ENCODE peak calls at places on chromosomes 11 and 22, in five cellular contexts. Z, L, R, X and U are unnamed samples.

GRCh38 chr11:121699801-121700200 is 247.0 kb upstream of the SORL1-AS1 start:
- DNase-seq in R (no peak), L (no peak), X (no peak), Z (no peak), U (no peak)

GRCh38 chr11:33899383-33900037 is 7.6 kb upstream of the LMO2 start:
- DNase-seq in R (peak), L (no peak), Z (no peak), X (no peak), U (peak)

GRCh38 chr11:124867700-124868099 is 2.5 kb downstream of the ROBO3 start:
- DNase-seq in Z (peak), L (no peak), R (no peak), X (no peak), U (peak)

GRCh38 chr11:94593030-94593429 is 25.9 kb downstream of the PIWIL4 start:
- DNase-seq in X (no peak), L (no peak), R (no peak), Z (no peak), U (no peak)

GRCh38 chr11:124884340-124884739 is 13.3 kb downstream of the ROBO4 start:
- DNase-seq in R (no peak), Z (no peak), L (no peak), X (no peak), U (no peak)

GRCh38 chr22:30079952-30080533 is at the start of gene HORMAD2:
- DNase-seq in L (no peak), X (no peak), Z (no peak), R (peak), U (peak)

GRCh38 chr11:24386551-24387404 is 110.1 kb upstream of the LUZP2 start:
- DNase-seq in X (no peak), Z (peak), R (peak), L (peak), U (peak)

GRCh38 chr11:78318321-78318720 is 99.3 kb downstream of the GAB2 start:
- DNase-seq in X (no peak), Z (no peak), L (no peak), R (no peak), U (no peak)

GRCh38 chr11:18115360-18116127 is 9.7 kb upstream of the SAAL1 start:
- DNase-seq in L (peak), R (peak), X (peak), Z (peak), U (peak)

GRCh38 chr11:73888244-73888643 is 11.4 kb downstream of the PAAF1 start:
- DNase-seq in R (no peak), Z (no peak), X (no peak), L (no peak), U (no peak)

GRCh38 chr11:22666700-22667439 is 459 bp downstream of the GAS2 start:
- DNase-seq in X (peak), L (no peak), Z (no peak), R (peak), U (peak)

GRCh38 chr11:123509737-123510578 is 79.9 kb downstream of the GRAMD1B start:
- DNase-seq in R (peak), X (no peak), L (peak), Z (no peak), U (peak)

GRCh38 chr22:37063436-37064420 is 12.2 kb downstream of the KCTD17 start:
- DNase-seq in Z (no peak), R (no peak), L (no peak), X (no peak), U (no peak)

GRCh38 chr11:23236846-23237550 is 376.7 kb upstream of the CCDC179 start:
- DNase-seq in X (no peak), L (no peak), R (peak), Z (no peak), U (no peak)

GRCh38 chr11:96307748-96308133 is 35.3 kb downstream of the MAML2 start:
- DNase-seq in X (no peak), L (no peak), R (peak), Z (no peak), U (no peak)

GRCh38 chr11:128153697-128154048 is 433.7 kb downstream of the ETS1 start:
- DNase-seq in R (no peak), X (no peak), Z (no peak), L (no peak), U (no peak)

GRCh38 chr11:24253237-24253760 is 243.6 kb upstream of the LUZP2 start:
- DNase-seq in Z (no peak), L (no peak), R (no peak), X (no peak), U (no peak)

GRCh38 chr22:47605441-47605840 is 843.0 kb downstream of the TBC1D22A start:
- DNase-seq in Z (no peak), R (no peak), L (no peak), X (peak), U (no peak)

GRCh38 chr11:116906479-116906878 is 69.1 kb upstream of the APOA1 start:
- DNase-seq in Z (no peak), R (no peak), X (no peak), L (no peak), U (no peak)